ENCODE peak calls at places on chromosomes 3 and 15, in six cellular contexts. Q, U, C, S, K and F are unnamed samples.

GRCh38 chr3:78857494-78858111 is 910.2 kb downstream of the ROBO1 start:
- DNase-seq in Q (no peak), U (no peak), C (no peak), S (no peak), K (no peak), F (peak)

GRCh38 chr15:64232400-64232799 is 69.6 kb upstream of the PPIB start:
- DNase-seq in Q (no peak), U (no peak), C (no peak), S (peak), K (no peak), F (peak)

GRCh38 chr3:161163297-161163696 is 57.8 kb upstream of the NMD3 start:
- DNase-seq in Q (no peak), U (peak), C (no peak), S (peak), K (no peak), F (peak)

GRCh38 chr15:71231678-71232224 is 116.5 kb downstream of the THSD4 start:
- DNase-seq in Q (no peak), U (no peak), C (no peak), S (no peak), K (no peak), F (no peak)

GRCh38 chr3:153640689-153641308 is 478.8 kb downstream of the RAP2B start:
- DNase-seq in Q (no peak), U (no peak), C (peak), S (no peak), K (peak), F (no peak)

GRCh38 chr3:181921220-181921619 is 209.5 kb downstream of the SOX2 start:
- DNase-seq in Q (no peak), U (no peak), C (no peak), S (no peak), K (no peak), F (no peak)

GRCh38 chr3:67302419-67302979 is 304.4 kb downstream of the KBTBD8 start:
- DNase-seq in Q (no peak), U (no peak), C (no peak), S (no peak), K (no peak), F (no peak)

GRCh38 chr15:61500951-61501350 is 271.8 kb upstream of the RORA start:
- DNase-seq in Q (no peak), U (no peak), C (no peak), S (no peak), K (no peak), F (no peak)

GRCh38 chr3:166731701-166732100 is 648.4 kb downstream of the ZBBX start:
- DNase-seq in Q (no peak), U (no peak), C (no peak), S (no peak), K (no peak), F (no peak)

GRCh38 chr3:149575213-149575961 is 82.4 kb downstream of the WWTR1 start:
- DNase-seq in Q (peak), U (peak), C (peak), S (no peak), K (peak), F (peak)

GRCh38 chr3:42490243-42490642 is 12.2 kb upstream of the VIPR1 start:
- DNase-seq in Q (peak), U (peak), C (no peak), S (peak), K (peak), F (peak)

GRCh38 chr15:85006655-85007054 is 25.0 kb downstream of the PDE8A start:
- DNase-seq in Q (no peak), U (no peak), C (no peak), S (no peak), K (no peak), F (no peak)

GRCh38 chr3:141305436-141305835 is 62.9 kb upstream of the ZBTB38 start:
- DNase-seq in Q (no peak), U (no peak), C (no peak), S (no peak), K (no peak), F (peak)

DNA sequence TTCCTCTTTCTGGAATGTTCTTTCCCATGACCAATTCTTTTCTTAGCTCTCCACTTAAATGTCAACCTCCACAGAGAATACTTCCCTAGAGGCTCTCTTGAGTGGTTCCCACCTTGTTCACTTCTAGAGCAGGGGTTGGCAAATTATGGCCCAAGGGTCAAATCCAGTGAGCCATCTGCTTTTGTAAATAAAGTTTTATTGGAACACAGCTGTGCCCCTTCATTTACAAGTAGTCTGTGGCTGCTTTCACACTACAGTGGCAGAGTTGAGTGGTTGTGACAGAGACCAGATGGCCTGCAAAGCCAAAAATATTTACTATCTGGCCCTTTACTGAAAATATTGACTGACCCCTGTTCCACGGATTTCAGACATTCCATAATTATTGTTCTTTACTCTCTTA is 166.2 kb downstream of the WNT5A start:
- DNase-seq in Q (no peak), U (no peak), C (no peak), S (no peak), K (no peak), F (no peak)
- TF ChIP-seq CTCF in Q (no peak), U (no peak), C (no peak), S (no peak), K (no peak), F (no peak)

GRCh38 chr3:50518441-50518840 is 15.0 kb upstream of the CACNA2D2 start:
- DNase-seq in Q (no peak), U (no peak), C (no peak), S (no peak), K (no peak), F (no peak)

GRCh38 chr3:50515565-50516047 is 12.2 kb upstream of the CACNA2D2 start:
- DNase-seq in Q (no peak), U (no peak), C (peak), S (no peak), K (peak), F (peak)

GRCh38 chr3:50517721-50518206 is 14.3 kb upstream of the CACNA2D2 start:
- DNase-seq in Q (no peak), U (no peak), C (no peak), S (no peak), K (no peak), F (no peak)

GRCh38 chr3:50519471-50520089 is 16.1 kb upstream of the CACNA2D2 start:
- DNase-seq in Q (no peak), U (peak), C (peak), S (no peak), K (peak), F (peak)

DNA sequence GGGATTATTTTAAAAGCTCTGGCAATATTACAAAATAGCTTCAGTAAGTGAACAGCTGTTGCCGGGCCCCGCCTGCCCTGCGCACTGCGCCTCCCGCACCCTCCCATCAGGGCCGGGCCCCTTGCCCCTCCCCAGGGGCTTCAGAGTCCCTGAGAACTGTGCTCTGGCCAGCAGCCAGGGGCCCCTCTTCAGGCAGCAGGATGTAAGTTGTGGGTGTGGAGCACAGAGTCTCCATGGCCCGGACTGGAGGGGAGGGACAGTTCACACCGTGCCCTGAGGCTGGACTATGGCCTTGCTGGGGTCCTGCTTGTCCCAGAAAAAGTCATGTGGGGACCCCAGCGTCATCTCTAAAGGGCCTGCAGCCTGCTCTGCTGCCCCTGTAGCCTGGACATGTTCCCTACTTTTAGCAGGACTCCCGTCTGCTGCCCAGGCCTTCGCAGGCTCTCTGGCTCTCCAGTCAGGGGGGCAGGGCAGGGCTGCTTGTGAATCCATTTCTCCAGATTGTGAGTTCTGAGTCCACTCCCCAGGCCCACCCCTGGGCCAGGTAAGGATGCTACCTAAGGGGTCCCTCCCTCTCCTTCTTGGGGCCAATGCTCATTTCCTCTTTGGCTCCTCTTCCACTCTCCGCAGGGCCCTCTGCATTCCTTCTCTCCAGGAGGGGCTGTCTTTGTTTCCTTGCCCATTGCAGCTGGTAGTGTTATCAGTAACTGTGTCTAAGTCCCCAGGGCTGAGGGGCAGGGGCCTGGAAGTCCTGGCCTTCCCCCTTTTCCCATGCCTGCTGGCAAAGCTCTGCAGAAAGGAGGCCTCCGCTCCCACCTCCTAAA is 12.8 kb upstream of the CACNA2D2 start:
- DNase-seq in Q (no peak), U (no peak), C (peak), S (no peak), K (peak), F (peak)
- H3K4me3 ChIP-seq in Q (no peak), U (no peak), C (peak), S (no peak), K (no peak), F (no peak)

GRCh38 chr15:31247404-31247803 is 79.2 kb upstream of the KLF13 start:
- DNase-seq in Q (peak), U (no peak), C (no peak), S (no peak), K (no peak), F (no peak)
- TF ChIP-seq CTCF in Q (no peak), U (no peak), C (no peak), S (no peak), K (no peak), F (no peak)

DNA sequence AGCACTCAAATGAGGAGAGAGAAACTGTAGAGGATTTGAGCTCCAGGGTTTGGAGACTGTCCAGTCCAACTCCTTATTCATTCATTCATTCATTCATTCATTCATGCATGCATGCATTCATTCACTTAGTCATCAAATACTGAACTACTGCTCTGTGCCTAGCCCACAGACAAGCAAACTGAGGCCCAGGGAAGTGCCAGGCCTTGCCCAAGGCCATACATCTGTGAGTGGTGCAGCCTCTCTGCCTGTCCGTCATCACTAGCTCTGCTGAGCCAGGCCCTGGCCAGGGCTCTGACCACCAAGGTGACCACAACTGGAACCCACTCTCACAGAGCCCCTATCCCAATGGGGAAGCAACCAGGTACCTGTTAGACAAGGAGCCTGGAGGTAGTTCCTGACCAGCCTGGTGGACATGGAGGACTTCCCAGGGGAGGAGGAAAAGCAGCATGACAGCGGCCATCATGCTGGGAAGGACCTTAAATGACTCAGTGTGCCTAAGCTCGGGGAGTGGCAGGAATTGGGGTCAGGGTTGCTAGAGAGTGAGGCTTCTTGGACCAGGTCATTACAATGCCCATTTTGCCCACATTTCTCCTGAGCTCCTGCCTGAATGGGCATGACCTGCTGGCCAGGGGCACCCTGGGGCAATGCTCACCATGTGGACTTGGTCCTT is 27.5 kb upstream of the RPL29 start:
- DNase-seq in Q (no peak), U (no peak), C (peak), S (no peak), K (no peak), F (no peak)
- H3K4me3 ChIP-seq in Q (no peak), U (no peak), C (peak), S (no peak), K (no peak), F (no peak)

GRCh38 chr3:134640378-134640777 is 10.4 kb downstream of the KY start:
- DNase-seq in Q (no peak), U (no peak), C (no peak), S (no peak), K (peak), F (no peak)

GRCh38 chr3:134643150-134643675 is 7.6 kb downstream of the KY start:
- DNase-seq in Q (no peak), U (no peak), C (no peak), S (no peak), K (no peak), F (no peak)

GRCh38 chr3:134642445-134643149 is 8.2 kb downstream of the KY start:
- DNase-seq in Q (no peak), U (no peak), C (no peak), S (no peak), K (no peak), F (no peak)

GRCh38 chr3:134641671-134642300 is 9.0 kb downstream of the KY start:
- DNase-seq in Q (no peak), U (no peak), C (no peak), S (no peak), K (peak), F (no peak)

GRCh38 chr3:134640872-134641470 is 9.9 kb downstream of the KY start:
- DNase-seq in Q (no peak), U (no peak), C (no peak), S (no peak), K (peak), F (peak)
- TF ChIP-seq CTCF in Q (no peak), U (peak), C (peak), S (peak), K (peak), F (peak)

GRCh38 chr3:45223889-45224730 is 2.0 kb downstream of the TMEM158 start:
- DNase-seq in Q (no peak), U (no peak), C (no peak), S (no peak), K (no peak), F (peak)
- H3K4me3 ChIP-seq in Q (peak), U (peak), C (peak), S (peak), K (peak), F (peak)

DNA sequence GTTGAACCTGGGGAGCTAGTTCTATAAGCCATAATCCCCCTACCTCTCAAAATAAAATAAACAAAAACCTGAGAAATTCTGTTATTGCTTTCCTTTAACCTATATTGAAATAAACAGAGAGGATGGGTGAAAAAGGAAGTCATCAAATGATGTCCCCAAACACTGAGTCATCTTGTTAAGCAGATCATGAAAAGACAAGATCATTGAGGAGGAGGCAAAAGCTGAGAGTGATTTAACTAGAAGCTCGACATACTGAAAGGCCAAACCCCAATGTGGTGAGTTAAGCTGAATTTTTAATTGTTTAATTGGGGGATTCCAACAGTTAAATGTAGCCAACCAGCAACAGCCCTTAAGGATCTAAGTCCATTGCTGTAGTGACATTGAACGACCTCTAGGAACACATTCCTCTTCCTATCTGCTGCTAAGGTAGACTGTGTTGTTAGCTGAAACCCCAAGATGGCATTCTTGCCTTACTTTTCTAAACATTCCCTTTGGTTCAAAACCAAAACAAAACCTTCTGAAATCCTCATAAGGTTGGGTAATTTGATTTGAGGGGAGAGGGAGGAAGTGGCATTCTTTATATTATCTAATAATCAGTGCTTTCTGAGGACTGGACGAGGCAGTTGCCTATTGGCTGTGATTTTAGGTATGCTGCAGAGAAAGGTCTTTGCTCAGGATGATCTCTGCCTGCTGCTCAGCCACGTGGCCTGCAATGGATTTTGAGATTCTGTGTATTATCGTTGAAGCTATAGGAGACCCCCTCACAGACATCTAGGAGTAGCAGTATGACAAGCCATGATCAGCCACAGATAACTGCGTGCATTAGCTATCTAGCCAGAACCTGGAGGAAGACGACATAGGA is 62.7 kb upstream of the BNIP2 start:
- DNase-seq in Q (no peak), U (no peak), C (no peak), S (no peak), K (no peak), F (peak)
- TF ChIP-seq CTCF in Q (no peak), U (peak), C (peak), S (peak), K (no peak), F (peak)